ENCODE peak calls at places on chromosomes 2 and 18, in six cellular contexts. X is astrocyte of the spinal cord, G is small intestine, R is breast epithelium, Q is fibroblast of lung, L is AG10803. V is an unnamed sample.

GRCh38 chr18:11994708-11995444 is 13.6 kb downstream of the IMPA2 start:
- DNase-seq in Q (peak; percentile 49), G (no peak), L (peak; percentile 36), X (no peak), R (no peak), V (peak; percentile 88)

GRCh38 chr2:179646173-179646762 is 215.1 kb downstream of the ZNF385B start:
- DNase-seq in L (no peak), Q (no peak), R (no peak), G (no peak), X (no peak), V (no peak)

GRCh38 chr2:102155703-102156515 is 13.4 kb downstream of the IL1R1 start:
- DNase-seq in R (peak; percentile 54), G (no peak), Q (peak; percentile 95), L (peak; percentile 88), X (no peak), V (no peak)

GRCh38 chr2:69588945-69589344 is 54.6 kb downstream of the AAK1 start:
- DNase-seq in G (peak; percentile 77), R (no peak), L (no peak), Q (no peak), X (no peak), V (no peak)

GRCh38 chr2:38788306-38788705 is 10.3 kb downstream of the GEMIN6 start:
- DNase-seq in X (peak; percentile 13), R (no peak), Q (no peak), L (no peak), G (peak; percentile 29), V (no peak)

GRCh38 chr2:206858972-206859739 is 80.2 kb upstream of the CPO start:
- DNase-seq in Q (no peak), L (no peak), G (no peak), R (no peak), X (peak; percentile 9), V (no peak)

GRCh38 chr2:187689372-187689771 is 135.1 kb upstream of the TFPI start:
- DNase-seq in L (no peak), G (peak; percentile 80), R (no peak), Q (peak; percentile 55), X (peak; percentile 52), V (peak; percentile 7)

GRCh38 chr2:43803113-43803512 is 29.3 kb downstream of the DYNC2LI1 start:
- DNase-seq in L (peak; percentile 2), R (no peak), X (no peak), G (no peak), Q (peak; percentile 46), V (no peak)

GRCh38 chr2:9053534-9053931 is 50.0 kb upstream of the MBOAT2 start:
- DNase-seq in R (no peak), L (peak; percentile 31), Q (peak; percentile 8), X (no peak), G (no peak), V (no peak)

GRCh38 chr18:24924066-24924716 is 427.8 kb downstream of the ZNF521 start:
- DNase-seq in X (no peak), R (no peak), L (no peak), G (no peak), Q (no peak), V (no peak)

GRCh38 chr2:61623747-61624146 is 85.6 kb upstream of the XPO1 start:
- DNase-seq in L (no peak), X (no peak), R (no peak), G (no peak), Q (no peak), V (no peak)

GRCh38 chr2:16218651-16219050 is 278.3 kb downstream of the MYCN start:
- DNase-seq in G (peak; percentile 54), R (no peak), Q (no peak), L (no peak), X (no peak), V (no peak)

GRCh38 chr18:67072789-67073188 is 443.7 kb downstream of the DSEL start:
- DNase-seq in G (no peak), L (no peak), Q (no peak), X (no peak), R (no peak), V (no peak)

GRCh38 chr18:8499810-8500663 is 109.2 kb upstream of the RAB12 start:
- DNase-seq in X (no peak), Q (no peak), L (no peak), G (no peak), R (no peak), V (no peak)

GRCh38 chr2:219851801-219852481 is 224.5 kb downstream of the SLC4A3 start:
- DNase-seq in R (no peak), Q (no peak), L (peak; percentile 4), G (no peak), X (peak; percentile 3), V (no peak)

GRCh38 chr2:165293439-165294420 is 54.5 kb downstream of the SCN2A start:
- DNase-seq in Q (peak; percentile 90), R (peak; percentile 28), X (peak; percentile 93), G (peak; percentile 84), L (peak; percentile 90), V (peak; percentile 82)

GRCh38 chr2:229344151-229344551 is 73.1 kb upstream of the PID1 start:
- DNase-seq in G (no peak), X (peak; percentile 49), Q (peak; percentile 66), L (peak; percentile 94), R (no peak), V (no peak)

GRCh38 chr2:37893327-37893726 is 31.8 kb upstream of the RMDN2 start:
- DNase-seq in R (no peak), X (no peak), Q (no peak), L (no peak), G (no peak), V (no peak)

GRCh38 chr2:160920791-160921303 is 239.4 kb upstream of the TANK start:
- DNase-seq in Q (peak; percentile 96), L (peak; percentile 100), X (peak; percentile 80), R (no peak), G (no peak), V (no peak)

GRCh38 chr18:59353079-59353680 is 5.9 kb downstream of the LMAN1 start:
- DNase-seq in Q (no peak), R (no peak), G (no peak), X (no peak), L (no peak), V (no peak)

GRCh38 chr2:58906151-58906645 is 665.1 kb upstream of the FANCL start:
- DNase-seq in L (no peak), Q (no peak), G (no peak), R (no peak), X (no peak), V (no peak)
- H3K4me3 ChIP-seq in L (no peak overlapping the region), Q (no peak overlapping the region), G (no peak overlapping the region), R (no peak overlapping the region), X (no peak overlapping the region), V (no peak overlapping the region)

DNA sequence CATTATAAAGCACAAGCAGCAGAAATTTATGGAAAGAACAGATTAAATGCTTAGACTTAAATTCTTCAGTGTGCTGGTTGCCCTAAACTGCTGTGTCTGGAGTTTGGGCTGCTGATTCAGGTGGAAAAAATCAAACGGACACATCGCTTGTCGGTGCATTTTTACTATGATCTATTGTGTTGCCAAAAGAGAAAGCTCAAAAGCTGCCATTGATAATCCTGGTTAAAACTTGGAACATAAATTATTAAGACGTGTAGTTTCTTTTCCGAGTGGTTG is 263.3 kb downstream of the ATAD2B start:
- DNase-seq in G (no peak), X (no peak), Q (no peak), L (no peak), R (no peak), V (no peak)
- H3K4me3 ChIP-seq in G (no peak overlapping the region), X (no peak overlapping the region), Q (peak overlapping the region; percentile 53), L (peak overlapping the region; percentile 41), R (peak overlapping the region; percentile 55), V (no peak overlapping the region)

GRCh38 chr2:64914247-64914646 is 75.0 kb upstream of the SLC1A4 start:
- DNase-seq in Q (no peak), L (no peak), G (no peak), R (no peak), X (no peak), V (no peak)

GRCh38 chr2:64913357-64913869 is 75.8 kb upstream of the SLC1A4 start:
- DNase-seq in Q (no peak), X (no peak), L (no peak), R (no peak), G (peak; percentile 21), V (no peak)

GRCh38 chr2:64915510-64915900 is 73.7 kb upstream of the SLC1A4 start:
- DNase-seq in L (peak; percentile 15), X (no peak), Q (no peak), G (no peak), R (no peak), V (no peak)

GRCh38 chr2:64918220-64918886 is 70.8 kb upstream of the SLC1A4 start:
- DNase-seq in L (no peak), Q (no peak), R (no peak), X (no peak), G (no peak), V (no peak)

GRCh38 chr2:64914735-64915509 is 74.3 kb upstream of the SLC1A4 start:
- DNase-seq in X (no peak), G (no peak), L (peak; percentile 48), Q (peak; percentile 63), R (no peak), V (no peak)
- H3K4me3 ChIP-seq in X (no peak overlapping the region), G (no peak overlapping the region), L (no peak overlapping the region), Q (no peak overlapping the region), R (no peak overlapping the region), V (no peak overlapping the region)

DNA sequence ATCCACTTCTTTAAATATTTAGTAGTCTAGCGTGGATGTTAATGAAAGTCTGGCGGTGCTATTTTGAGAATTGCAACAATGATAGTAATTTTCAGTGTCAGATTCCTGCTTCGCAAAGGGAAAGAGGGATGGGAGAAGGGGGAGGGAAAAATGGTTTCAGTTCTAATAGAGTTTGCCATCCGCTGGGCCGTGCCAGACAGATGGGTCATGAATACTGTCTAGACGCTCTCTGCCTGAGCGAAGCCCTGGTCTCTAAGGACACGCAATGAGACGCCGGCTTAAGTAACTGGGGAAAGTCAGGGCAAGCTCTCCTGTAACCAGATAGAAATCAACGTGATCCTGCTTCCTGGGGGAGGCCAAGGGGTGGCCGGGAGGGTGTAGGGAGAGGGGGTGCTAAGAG is 229.1 kb downstream of the LDLRAD4 start:
- DNase-seq in L (peak; percentile 95), G (no peak), R (no peak), X (peak; percentile 87), Q (peak; percentile 29), V (peak; percentile 85)
- H3K4me3 ChIP-seq in L (peak overlapping the region; percentile 18), G (no peak overlapping the region), R (no peak overlapping the region), X (no peak overlapping the region), Q (no peak overlapping the region), V (no peak overlapping the region)

GRCh38 chr2:105787376-105788318 is 42.9 kb downstream of the NCK2 start:
- DNase-seq in R (no peak), X (no peak), G (no peak), Q (no peak), L (no peak), V (no peak)
- H3K4me3 ChIP-seq in R (no peak overlapping the region), X (no peak overlapping the region), G (no peak overlapping the region), Q (no peak overlapping the region), L (no peak overlapping the region), V (no peak overlapping the region)